ENCODE peak calls at places on chromosomes 12 and 14, in four cellular contexts. I is ovary, W is Right ventricle myocardium inferior, S is hypothalamus. B is an unnamed sample.

GRCh38 chr14:95063391-95063790 is 93.9 kb downstream of the DICER1 start:
- DNase-seq in I (no peak), W (no peak), S (no peak), B (no peak)

GRCh38 chr12:115790526-115790925 is 487.0 kb downstream of the MED13L start:
- DNase-seq in W (no peak), I (no peak), S (no peak), B (no peak)

GRCh38 chr12:46549527-46550265 is 177.1 kb upstream of the SLC38A2 start:
- DNase-seq in I (no peak), W (no peak), S (no peak), B (no peak)

GRCh38 chr12:97474987-97475386 is 12.4 kb downstream of the RMST start:
- DNase-seq in I (no peak), W (no peak), S (no peak), B (no peak)

GRCh38 chr12:57772429-57773322 is at the start of gene EEF1AKMT3:
- DNase-seq in I (peak; percentile 77), W (peak; percentile 76), S (peak; percentile 64), B (no peak)

GRCh38 chr14:22163051-22163450 is 426.0 kb downstream of the DAD1 start:
- DNase-seq in S (no peak), W (no peak), I (no peak), B (no peak)

GRCh38 chr14:73393375-73393774 is 65.0 kb downstream of the NUMB start:
- DNase-seq in S (no peak), I (no peak), W (no peak), B (no peak)

GRCh38 chr12:51242896-51243295 is 4.3 kb downstream of the DAZAP2 start:
- DNase-seq in S (no peak), I (no peak), W (no peak), B (no peak)

GRCh38 chr12:21613931-21614330 is 9.3 kb upstream of the GYS2 start:
- DNase-seq in S (no peak), I (no peak), W (no peak), B (no peak)

GRCh38 chr12:128336506-128336905 is 69.5 kb downstream of the TMEM132C start:
- DNase-seq in S (no peak), I (no peak), W (no peak), B (no peak)

GRCh38 chr12:9372202-9372601 is 164.0 kb upstream of the PZP start:
- DNase-seq in I (no peak), W (no peak), S (no peak), B (no peak)

GRCh38 chr14:65069874-65070709 is 32.2 kb downstream of the MAX start:
- DNase-seq in I (no peak), S (no peak), W (no peak), B (no peak)

GRCh38 chr14:91227183-91227628 is 17.3 kb downstream of the GPR68 start:
- DNase-seq in S (no peak), W (no peak), I (no peak), B (no peak)

GRCh38 chr14:38197761-38198345 is 9.9 kb upstream of the SSTR1 start:
- DNase-seq in W (no peak), S (no peak), I (no peak), B (no peak)

GRCh38 chr12:46752396-46752795 is 73.4 kb downstream of the SLC38A4 start:
- DNase-seq in W (no peak), S (no peak), I (no peak), B (no peak)

GRCh38 chr14:99516156-99517045 is 35.2 kb downstream of the CCNK start:
- DNase-seq in W (no peak), S (no peak), I (peak; percentile 34), B (no peak)

GRCh38 chr12:8665729-8666128 is 3.1 kb upstream of the MFAP5 start:
- DNase-seq in I (no peak), W (no peak), S (no peak), B (no peak)

GRCh38 chr12:109523071-109523470 is 45.6 kb downstream of the UBE3B start:
- DNase-seq in W (peak; percentile 75), I (peak; percentile 32), S (peak; percentile 54), B (no peak)

GRCh38 chr12:43655586-43655985 is 103.0 kb downstream of the PUS7L start:
- DNase-seq in I (no peak), S (no peak), W (no peak), B (no peak)

GRCh38 chr12:67764946-67765619 is 116.5 kb downstream of the DYRK2 start:
- DNase-seq in S (no peak), W (no peak), I (no peak), B (no peak)

GRCh38 chr12:44428825-44429224 is 447.3 kb downstream of the NELL2 start:
- DNase-seq in S (no peak), W (no peak), I (no peak), B (no peak)

GRCh38 chr14:73752297-73752992 is 38.3 kb upstream of the PNMA1 start:
- DNase-seq in S (peak; percentile 44), I (peak; percentile 82), W (peak; percentile 87), B (no peak)

GRCh38 chr12:89493650-89494302 is 30.8 kb downstream of the GALNT4 start:
- DNase-seq in S (no peak), W (no peak), I (no peak), B (no peak)

GRCh38 chr12:66899567-66899966 is 220.7 kb upstream of the GRIP1 start:
- DNase-seq in I (no peak), S (no peak), W (no peak), B (no peak)

GRCh38 chr14:99519347-99519881 is 38.2 kb downstream of the CCNK start:
- DNase-seq in W (peak; percentile 53), I (no peak), S (no peak), B (no peak)

GRCh38 chr14:101726295-101726953 is 35.1 kb upstream of the PPP2R5C start:
- DNase-seq in S (no peak), I (no peak), W (no peak), B (no peak)

B was measured in anterior cingulate cortex.